ENCODE peak calls at places on chromosomes 1 and 21, in four cellular contexts. A is endothelial cell of umbilical vein, Z is BJ, X is transverse colon. D is an unnamed sample.

GRCh38 chr1:210912752-210913151 is 221.2 kb downstream of the KCNH1 start:
- DNase-seq in A (no peak), Z (no peak), X (no peak), D (no peak)

GRCh38 chr1:175591083-175591743 is 152.2 kb downstream of the TNR start:
- DNase-seq in X (no peak), A (peak; percentile 7), Z (no peak), D (no peak)

GRCh38 chr21:26842976-26843911 is 2.0 kb downstream of the ADAMTS1 start:
- DNase-seq in A (peak; percentile 94), X (peak; percentile 87), Z (peak; percentile 70), D (peak; percentile 95)

GRCh38 chr1:12006167-12006921 is 13.0 kb upstream of the MIIP start:
- DNase-seq in Z (no peak), A (no peak), X (no peak), D (no peak)

GRCh38 chr1:177798614-177799013 is 171.2 kb downstream of the SEC16B start:
- DNase-seq in A (no peak), Z (no peak), X (no peak), D (no peak)

GRCh38 chr21:28856588-28857250 is 136.0 kb downstream of the LTN1 start:
- DNase-seq in Z (no peak), X (no peak), A (no peak), D (no peak)

GRCh38 chr1:232795497-232796068 is 9.6 kb upstream of the MAP10 start:
- DNase-seq in Z (no peak), X (no peak), A (no peak), D (no peak)

GRCh38 chr1:208127791-208128408 is 116.3 kb downstream of the PLXNA2 start:
- DNase-seq in A (no peak), Z (no peak), X (no peak), D (no peak)

GRCh38 chr1:214330240-214330639 is 49.3 kb downstream of the SMYD2 start:
- DNase-seq in A (no peak), Z (no peak), X (no peak), D (no peak)

GRCh38 chr1:156310962-156311361 is 11.9 kb upstream of the VHLL start:
- DNase-seq in X (no peak), A (no peak), Z (no peak), D (no peak)

GRCh38 chr1:50420689-50421365 is 2.4 kb downstream of the DMRTA2 start:
- DNase-seq in X (no peak), A (no peak), Z (no peak), D (no peak)

GRCh38 chr1:7885513-7886298 is 32.8 kb upstream of the UTS2 start:
- DNase-seq in X (peak; percentile 92), A (no peak), Z (no peak), D (no peak)

GRCh38 chr21:17854771-17855170 is 35.6 kb upstream of the C21orf91 start:
- DNase-seq in X (no peak), Z (no peak), A (no peak), D (no peak)

GRCh38 chr1:230937370-230937769 is 41.3 kb downstream of the TTC13 start:
- DNase-seq in A (no peak), X (no peak), Z (no peak), D (no peak)

GRCh38 chr1:116826818-116827606 is 72.8 kb downstream of the CD2 start:
- DNase-seq in Z (no peak), X (no peak), A (peak; percentile 17), D (no peak)

GRCh38 chr1:26156285-26157038 is 2.4 kb upstream of the FAM110D start:
- DNase-seq in X (no peak), Z (no peak), A (peak; percentile 67), D (no peak)

GRCh38 chr1:66248746-66249145 is 285.2 kb upstream of the SGIP1 start:
- DNase-seq in A (no peak), X (no peak), Z (no peak), D (peak; percentile 38)

GRCh38 chr1:66247415-66248208 is 286.3 kb upstream of the SGIP1 start:
- DNase-seq in Z (no peak), X (no peak), A (no peak), D (no peak)

GRCh38 chr1:66248257-66248656 is 285.7 kb upstream of the SGIP1 start:
- DNase-seq in X (no peak), Z (no peak), A (no peak), D (no peak)

GRCh38 chr1:66244429-66244828 is 289.5 kb upstream of the SGIP1 start:
- DNase-seq in Z (no peak), X (no peak), A (no peak), D (no peak)

DNA sequence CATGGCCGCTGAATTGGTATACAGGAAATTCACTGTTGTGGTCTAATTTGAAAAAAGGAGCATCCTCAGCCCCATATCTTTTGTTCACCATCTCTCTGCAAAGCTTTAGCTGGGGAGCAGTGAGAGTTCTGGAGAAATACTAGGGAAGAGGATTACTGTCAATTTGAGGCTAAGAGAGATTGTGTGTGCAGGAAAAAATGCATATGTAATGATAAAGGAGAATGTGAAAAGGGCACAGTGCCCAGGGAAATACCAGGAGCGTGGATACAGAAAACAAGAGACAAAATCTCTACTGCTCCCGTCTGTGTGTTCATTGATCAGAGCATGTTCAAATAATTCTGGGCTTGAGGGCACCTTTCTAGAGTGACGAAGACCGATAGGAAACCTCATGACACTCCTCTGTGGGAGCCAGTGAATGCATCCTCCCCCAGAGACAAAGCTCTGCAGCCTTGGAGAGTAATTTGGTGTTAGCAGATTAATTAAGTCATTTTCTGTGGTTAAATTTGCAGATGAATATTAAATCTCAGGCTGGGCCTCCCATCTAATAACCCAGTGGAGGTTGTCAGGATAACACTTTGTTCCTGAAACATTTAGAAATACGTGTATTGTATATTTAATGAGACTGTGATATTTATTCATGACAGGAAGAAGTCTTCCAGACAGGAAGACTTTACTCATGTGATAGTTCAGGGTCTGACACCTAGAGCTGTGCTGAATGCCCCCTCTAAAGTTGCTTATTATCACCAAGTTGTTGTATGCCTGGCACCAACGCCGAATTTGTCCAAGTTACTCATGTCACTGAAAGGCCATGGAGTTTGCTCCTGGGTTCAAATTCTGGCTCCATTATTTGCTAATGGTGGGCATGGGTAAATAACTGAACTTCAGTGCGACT is 287.3 kb upstream of the SGIP1 start:
- DNase-seq in A (no peak), X (no peak), Z (no peak), D (no peak)
- H3K4me3 ChIP-seq in A (no peak overlapping the region), X (no peak overlapping the region), Z (no peak overlapping the region), D (no peak overlapping the region)

GRCh38 chr1:85027242-85027983 is 20.9 kb downstream of the MCOLN3 start:
- DNase-seq in Z (no peak), A (no peak), X (no peak), D (peak; percentile 23)
- TF ChIP-seq CTCF in Z (peak; percentile 11), A (no peak), X (peak; percentile 18), D (no peak)

GRCh38 chr1:63322248-63322943 is at the start of gene FOXD3:
- DNase-seq in X (peak; percentile 71), A (peak; percentile 46), Z (no peak), D (peak; percentile 41)
- H3K4me3 ChIP-seq in X (peak within 1 kb of the TSS; percentile 50), A (peak within 1 kb of the TSS; percentile 29), Z (peak within 1 kb of the TSS; percentile 39), D (peak within 1 kb of the TSS; percentile 30)

DNA sequence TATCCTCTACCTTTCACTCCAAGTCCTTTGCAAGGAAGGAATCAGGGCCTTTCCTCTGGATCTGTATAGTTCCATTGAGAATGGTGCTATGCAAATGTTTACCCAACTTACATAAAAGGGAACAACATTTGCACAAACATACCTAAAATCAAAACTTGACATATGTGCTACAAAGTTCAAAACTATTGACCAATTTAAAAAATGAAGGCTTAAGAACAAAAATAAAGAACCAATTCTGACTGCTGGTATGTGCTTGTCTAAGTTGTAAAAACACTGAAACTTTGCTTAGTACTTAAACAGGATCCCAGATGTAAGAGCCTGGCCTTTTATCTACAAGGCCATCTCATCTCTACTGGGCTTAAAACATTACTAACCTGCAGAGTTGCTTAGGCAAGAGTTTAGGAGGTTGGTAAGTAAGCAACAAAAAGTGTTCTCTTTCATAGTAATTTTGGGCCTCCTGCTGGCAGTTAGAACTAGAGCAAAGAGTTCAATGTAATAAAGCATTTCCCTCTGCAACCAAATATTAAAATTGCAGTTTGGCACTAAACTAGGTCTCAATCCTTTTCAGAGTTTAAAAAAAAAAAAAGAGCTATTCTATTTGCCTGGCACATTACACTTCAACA is 2.0 kb downstream of the SCMH1 start:
- DNase-seq in A (peak; percentile 65), X (no peak), Z (peak; percentile 28), D (peak; percentile 70)
- TF ChIP-seq CTCF in A (peak; percentile 14), X (peak; percentile 13), Z (peak; percentile 60), D (peak; percentile 47)

GRCh38 chr1:21153336-21153735 is 23.4 kb downstream of the EIF4G3 start:
- DNase-seq in X (no peak), Z (no peak), A (no peak), D (no peak)

GRCh38 chr1:21152423-21153100 is 24.1 kb downstream of the EIF4G3 start:
- DNase-seq in Z (no peak), X (no peak), A (no peak), D (peak; percentile 52)

GRCh38 chr1:21149862-21150432 is 26.8 kb downstream of the EIF4G3 start:
- DNase-seq in Z (peak; percentile 92), A (no peak), X (no peak), D (peak; percentile 87)

GRCh38 chr1:21154717-21155116 is 22.0 kb downstream of the EIF4G3 start:
- DNase-seq in X (no peak), A (no peak), Z (no peak), D (no peak)

GRCh38 chr1:21149430-21149861 is 27.3 kb downstream of the EIF4G3 start:
- DNase-seq in X (peak; percentile 40), A (peak; percentile 91), Z (peak; percentile 40), D (peak; percentile 20)
- H3K4me3 ChIP-seq in X (no peak overlapping the region), A (no peak overlapping the region), Z (no peak overlapping the region), D (no peak overlapping the region)

GRCh38 chr1:38697387-38697786 is 162.2 kb downstream of the RRAGC start:
- DNase-seq in X (no peak), A (no peak), Z (no peak), D (no peak)

GRCh38 chr1:38690790-38691189 is 168.8 kb downstream of the RRAGC start:
- DNase-seq in A (no peak), Z (no peak), X (no peak), D (no peak)

GRCh38 chr1:38696371-38696770 is 163.2 kb downstream of the RRAGC start:
- DNase-seq in A (no peak), X (no peak), Z (no peak), D (no peak)

GRCh38 chr1:38693031-38693430 is 166.5 kb downstream of the RRAGC start:
- DNase-seq in A (no peak), X (no peak), Z (no peak), D (no peak)

DNA sequence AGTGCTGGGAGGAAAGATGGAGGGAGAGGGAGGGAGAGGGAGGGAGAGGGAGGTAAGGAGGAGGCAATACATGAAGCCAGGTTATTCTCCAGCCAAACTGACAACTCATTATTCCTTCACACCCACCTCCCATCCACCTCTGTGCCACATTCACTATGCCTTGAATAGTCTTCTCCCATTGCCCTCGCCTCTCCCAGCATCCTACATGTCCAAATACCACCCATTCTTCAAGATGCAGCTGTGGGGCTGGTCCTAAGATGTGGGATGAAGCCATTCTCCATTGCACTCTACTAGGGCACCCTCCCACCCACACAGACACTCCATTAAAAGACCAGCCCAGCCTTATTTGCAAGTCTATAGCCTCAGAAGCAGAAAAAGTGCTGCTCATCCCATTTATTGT is 165.8 kb downstream of the RRAGC start:
- DNase-seq in Z (no peak), A (no peak), X (no peak), D (no peak)
- TF ChIP-seq CTCF in Z (no peak), A (no peak), X (no peak), D (no peak)

GRCh38 chr1:194654956-194655355 is 1468.5 kb upstream of the B3GALT2 start:
- DNase-seq in A (no peak), X (no peak), Z (no peak), D (no peak)

GRCh38 chr1:194658090-194658439 is 1471.7 kb upstream of the B3GALT2 start:
- DNase-seq in Z (peak; percentile 75), X (no peak), A (no peak), D (peak; percentile 57)
- H3K4me3 ChIP-seq in Z (no peak overlapping the region), X (no peak overlapping the region), A (no peak overlapping the region), D (no peak overlapping the region)

GRCh38 chr21:43989401-43989800 is 22.7 kb upstream of the TRAPPC10 start:
- DNase-seq in X (no peak), Z (no peak), A (no peak), D (no peak)
- TF ChIP-seq CTCF in X (no peak), Z (no peak), A (no peak), D (no peak)

D was measured in foreskin fibroblast.